ENCODE peak calls at places on chromosomes 1 and 21, in ten cellular contexts. K, D, O, Z, W, B, J, F, Y and E are unnamed samples.

GRCh38 chr1:207336559-207337467 is 15.3 kb downstream of the CD55 start:
- DNase-seq in K (no peak), D (no peak), O (peak), Z (no peak), W (peak), B (peak), J (no peak), F (no peak), Y (no peak), E (no peak)

GRCh38 chr1:236532850-236533249 is 9.1 kb downstream of the LGALS8 start:
- DNase-seq in K (no peak), D (no peak), O (no peak), Z (no peak), W (no peak), B (no peak), J (no peak), F (no peak), Y (no peak), E (no peak)

GRCh38 chr1:109782514-109782913 is 18.8 kb upstream of the EPS8L3 start:
- DNase-seq in K (no peak), D (peak), O (no peak), Z (no peak), W (no peak), B (no peak), J (no peak), F (no peak), Y (no peak), E (no peak)

GRCh38 chr1:6157528-6158174 is 22.5 kb downstream of the CHD5 start:
- DNase-seq in K (no peak), D (no peak), O (peak), Z (peak), W (peak), B (peak), J (no peak), F (no peak), Y (no peak), E (no peak)

GRCh38 chr1:198577444-198577843 is 37.0 kb upstream of the ATP6V1G3 start:
- DNase-seq in K (no peak), D (no peak), O (no peak), Z (no peak), W (peak), B (no peak), J (no peak), F (peak), Y (no peak), E (no peak)

GRCh38 chr1:38140025-38140487 is 93.5 kb upstream of the POU3F1 start:
- DNase-seq in K (no peak), D (no peak), O (no peak), Z (no peak), W (peak), B (no peak), J (no peak), F (no peak), Y (no peak), E (no peak)

GRCh38 chr1:202850593-202851362 is 38.2 kb downstream of the RABIF start:
- DNase-seq in K (no peak), D (no peak), O (no peak), Z (no peak), W (no peak), B (no peak), J (peak), F (no peak), Y (no peak), E (no peak)

GRCh38 chr21:36203603-36203889 is 46.9 kb downstream of the DOP1B start:
- DNase-seq in K (no peak), D (peak), O (peak), Z (no peak), W (peak), B (peak), J (no peak), F (peak), Y (no peak), E (no peak)

GRCh38 chr1:47433453-47434050 is 4.3 kb upstream of the FOXD2 start:
- DNase-seq in K (no peak), D (no peak), O (no peak), Z (no peak), W (peak), B (no peak), J (no peak), F (no peak), Y (no peak), E (no peak)

GRCh38 chr1:68065766-68066165 is 15.3 kb upstream of the DIRAS3 start:
- DNase-seq in K (no peak), D (no peak), O (no peak), Z (no peak), W (no peak), B (no peak), J (no peak), F (no peak), Y (no peak), E (no peak)

GRCh38 chr1:88985033-88985432 is 7.4 kb downstream of the KYAT3 start:
- DNase-seq in K (peak), D (no peak), O (peak), Z (no peak), W (peak), B (no peak), J (peak), F (peak), Y (no peak), E (no peak)

GRCh38 chr21:25657140-25657539 is 18.1 kb downstream of the JAM2 start:
- DNase-seq in K (no peak), D (no peak), O (no peak), Z (no peak), W (no peak), B (no peak), J (no peak), F (no peak), Y (no peak), E (no peak)

GRCh38 chr21:38505654-38506523 is 7.6 kb upstream of the ERG start:
- DNase-seq in K (peak), D (no peak), O (peak), Z (no peak), W (peak), B (no peak), J (peak), F (peak), Y (no peak), E (peak)

GRCh38 chr1:32333251-32333963 is 2.6 kb downstream of the MARCKSL1 start:
- DNase-seq in K (no peak), D (no peak), O (no peak), Z (no peak), W (no peak), B (no peak), J (no peak), F (no peak), Y (no peak), E (no peak)

GRCh38 chr21:28230559-28230958 is 762.1 kb downstream of the LTN1 start:
- DNase-seq in K (no peak), D (no peak), O (no peak), Z (no peak), W (peak), B (no peak), J (no peak), F (no peak), Y (no peak), E (no peak)

GRCh38 chr1:21814241-21814918 is 2.3 kb downstream of the LDLRAD2 start:
- DNase-seq in K (peak), D (no peak), O (no peak), Z (peak), W (no peak), B (no peak), J (no peak), F (no peak), Y (no peak), E (peak)

GRCh38 chr1:229815076-229815475 is 189.0 kb downstream of the URB2 start:
- DNase-seq in K (no peak), D (no peak), O (no peak), Z (no peak), W (no peak), B (no peak), J (no peak), F (no peak), Y (no peak), E (no peak)
- H3K4me3 ChIP-seq in K (no peak), D (no peak), O (no peak), Z (no peak), W (no peak), B (no peak), J (no peak), F (no peak), Y (no peak), E (no peak)

DNA sequence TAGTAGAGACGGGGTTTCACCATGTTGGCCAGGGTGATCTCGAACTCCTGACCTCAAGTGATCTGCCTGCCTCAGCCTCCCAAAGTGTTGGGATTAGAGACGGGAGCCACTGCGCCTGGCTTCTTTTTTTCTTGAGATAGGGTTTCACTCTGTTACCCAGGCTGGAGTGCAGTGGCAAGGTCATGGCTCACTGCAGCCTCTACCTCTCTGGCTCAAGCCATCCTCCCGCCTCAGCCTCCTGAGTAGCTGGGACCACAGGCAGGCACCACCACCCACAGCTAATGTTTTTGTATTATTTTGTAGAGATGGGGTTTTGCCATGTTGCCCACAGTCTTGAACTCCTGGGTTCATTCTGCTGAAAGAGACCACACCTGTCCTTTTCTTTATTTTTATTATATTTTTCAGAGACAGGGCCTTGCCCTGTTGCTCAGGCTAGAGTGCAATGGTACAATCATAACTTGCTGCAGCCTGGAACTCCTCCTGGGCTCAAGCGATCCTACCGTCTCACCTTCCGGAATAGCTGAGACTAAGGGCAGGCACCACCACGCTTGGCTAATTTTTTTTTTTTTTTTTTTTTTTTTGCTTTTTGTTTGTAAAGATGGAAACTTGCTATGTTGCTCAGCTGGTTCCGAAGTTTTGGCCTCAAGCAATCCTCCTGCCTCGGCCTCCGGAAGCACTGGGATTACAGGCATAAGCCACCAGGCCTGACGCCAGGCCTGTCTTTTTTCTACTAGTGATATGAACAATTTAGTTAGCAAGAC is 3.1 kb downstream of the LMNA start:
- DNase-seq in K (no peak), D (no peak), O (no peak), Z (no peak), W (no peak), B (no peak), J (no peak), F (no peak), Y (no peak), E (no peak)
- H3K4me3 ChIP-seq in K (no peak), D (peak), O (peak), Z (peak), W (peak), B (peak), J (peak), F (peak), Y (peak), E (no peak)

GRCh38 chr1:101312192-101312591 is 75.4 kb downstream of the S1PR1 start:
- DNase-seq in K (no peak), D (no peak), O (no peak), Z (no peak), W (no peak), B (no peak), J (no peak), F (no peak), Y (no peak), E (no peak)

GRCh38 chr1:101311146-101311892 is 74.5 kb downstream of the S1PR1 start:
- DNase-seq in K (no peak), D (no peak), O (no peak), Z (no peak), W (no peak), B (no peak), J (no peak), F (no peak), Y (no peak), E (no peak)

GRCh38 chr1:101308935-101309333 is 72.1 kb downstream of the S1PR1 start:
- DNase-seq in K (no peak), D (no peak), O (no peak), Z (no peak), W (no peak), B (no peak), J (no peak), F (no peak), Y (no peak), E (no peak)

GRCh38 chr1:101309334-101310221 is 72.8 kb downstream of the S1PR1 start:
- DNase-seq in K (peak), D (peak), O (peak), Z (peak), W (peak), B (no peak), J (peak), F (no peak), Y (peak), E (no peak)

DNA sequence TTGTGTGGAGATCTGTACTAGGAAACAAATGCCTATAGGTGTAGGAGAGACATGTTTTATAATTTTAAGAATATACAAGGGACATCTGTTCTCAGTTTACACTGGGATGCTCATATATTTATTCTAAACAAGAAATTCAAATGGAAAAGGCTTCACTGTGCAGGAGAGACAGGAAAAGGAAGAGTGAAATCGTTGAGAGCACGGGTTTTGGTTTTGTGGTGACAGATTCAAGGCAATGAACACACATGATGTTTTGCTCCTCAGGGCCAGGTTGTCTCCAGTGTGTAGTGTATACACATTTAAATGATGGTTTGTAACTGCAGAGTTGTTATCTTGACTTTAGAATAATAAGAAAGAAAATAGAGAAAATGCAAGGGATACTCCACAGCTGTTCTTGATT is 73.7 kb downstream of the S1PR1 start:
- DNase-seq in K (no peak), D (no peak), O (no peak), Z (no peak), W (no peak), B (no peak), J (no peak), F (no peak), Y (no peak), E (no peak)
- H3K4me3 ChIP-seq in K (no peak), D (no peak), O (no peak), Z (no peak), W (no peak), B (no peak), J (no peak), F (no peak), Y (no peak), E (no peak)

GRCh38 chr1:75132421-75133381 is 1.5 kb upstream of the LHX8 start:
- DNase-seq in K (no peak), D (no peak), O (no peak), Z (no peak), W (no peak), B (no peak), J (no peak), F (no peak), Y (peak), E (no peak)

GRCh38 chr1:75135829-75136142 is 1.6 kb downstream of the LHX8 start:
- DNase-seq in K (no peak), D (no peak), O (peak), Z (no peak), W (no peak), B (no peak), J (no peak), F (no peak), Y (no peak), E (no peak)

GRCh38 chr1:75134939-75135828 is 996 bp downstream of the LHX8 start:
- DNase-seq in K (no peak), D (no peak), O (peak), Z (no peak), W (peak), B (no peak), J (no peak), F (no peak), Y (peak), E (no peak)

GRCh38 chr1:75134656-75134938 is 409 bp downstream of the LHX8 start:
- DNase-seq in K (no peak), D (no peak), O (no peak), Z (no peak), W (no peak), B (no peak), J (no peak), F (no peak), Y (peak), E (no peak)

DNA sequence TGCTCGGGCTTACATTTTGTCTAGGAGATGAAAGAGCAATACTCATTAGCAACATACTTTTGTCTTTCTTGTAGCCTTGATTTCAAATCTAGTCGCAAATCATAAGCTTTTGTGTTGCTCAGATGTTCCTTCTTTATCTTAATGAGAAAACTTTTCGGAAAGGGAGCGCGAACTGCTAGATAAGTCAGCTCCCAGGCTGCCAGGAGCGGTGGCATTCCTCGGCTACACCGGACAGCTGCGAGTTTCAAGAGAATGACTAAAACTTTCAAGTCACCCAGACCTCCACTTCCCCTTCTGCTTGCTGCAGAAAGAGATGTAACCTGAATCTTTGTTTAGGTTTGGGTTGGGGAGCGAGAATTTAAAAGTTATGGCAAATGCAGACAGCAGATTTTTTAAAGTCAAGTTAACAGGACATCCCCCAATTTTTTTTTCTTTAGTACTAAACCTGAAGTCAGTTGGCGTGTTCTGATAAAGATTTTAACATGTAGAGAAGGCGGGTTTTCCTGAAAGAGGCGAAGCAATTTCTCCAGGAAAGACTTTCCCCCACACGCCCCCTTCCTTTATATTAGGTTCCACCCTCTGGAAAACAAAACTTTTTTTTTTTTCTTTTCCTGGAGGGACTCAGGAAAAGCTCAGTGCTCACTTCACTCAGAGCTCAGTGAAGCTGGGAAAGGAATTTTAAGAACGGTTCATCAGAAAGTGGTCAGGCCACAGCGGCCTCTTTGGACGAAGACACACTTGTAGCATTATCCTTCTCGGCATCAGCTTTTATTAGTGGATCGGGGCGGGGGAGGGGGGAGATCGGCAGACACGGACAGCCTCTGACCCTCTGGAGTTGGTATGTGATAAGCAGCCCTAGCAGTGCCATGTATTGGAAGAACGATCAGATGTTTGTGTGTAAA is at the start of gene LHX8:
- DNase-seq in K (no peak), D (no peak), O (peak), Z (no peak), W (peak), B (no peak), J (no peak), F (no peak), Y (no peak), E (no peak)
- H3K4me3 ChIP-seq in K (no peak), D (peak), O (peak), Z (no peak), W (no peak), B (no peak), J (peak), F (no peak), Y (no peak), E (peak)